ENCODE peak calls at places on chromosomes 2 and 18, in ten cellular contexts. A is iris pigment epithelial cell; W is activated naive CD4-positive, alpha-beta T cell treated with anti-CD3 and anti-CD28 coated beads, Interleukin-2, amount 50 U/mL, for 16 hours; X is NB4; F is colonic mucosa; C is activated T-cell treated with anti-CD3 and anti-CD28 coated beads, Interleukin-2, amount 50 U/mL, for 1 hour; D is activated CD8-positive, alpha-beta memory T cell treated with anti-CD3 and anti-CD28 coated beads for 24 hours; G is endothelial cell; J is Caco-2; I is Kasumi-1. O is an unnamed sample.

GRCh38 chr2:102442967-102443828 is 20.2 kb downstream of the IL18RAP start:
- DNase-seq in G (peak), X (peak), D (no peak), A (peak), I (peak), W (peak), F (peak), C (no peak), J (no peak), O (no peak)

GRCh38 chr2:42450136-42450535 is 43.6 kb downstream of the KCNG3 start:
- DNase-seq in X (no peak), W (no peak), I (no peak), F (no peak), C (no peak), G (no peak), D (no peak), J (no peak), A (peak), O (no peak)

GRCh38 chr2:154688373-154688772 is 10.1 kb upstream of the KCNJ3 start:
- DNase-seq in A (no peak), D (no peak), X (no peak), C (no peak), I (no peak), W (no peak), F (no peak), J (no peak), G (no peak), O (no peak)

GRCh38 chr18:79949571-79950439 is 1.6 kb downstream of the SLC66A2 start:
- DNase-seq in G (no peak), W (no peak), C (no peak), D (peak), A (no peak), X (peak), I (peak), F (peak), J (no peak), O (peak)

GRCh38 chr2:113962692-113963480 is 73.0 kb downstream of the ACTR3 start:
- DNase-seq in D (no peak), J (no peak), X (no peak), A (peak), F (no peak), C (no peak), G (no peak), I (no peak), W (no peak), O (no peak)

GRCh38 chr2:72893594-72894319 is 6.5 kb downstream of the SPR start:
- DNase-seq in D (no peak), C (peak), J (peak), G (peak), F (no peak), A (peak), W (peak), I (peak), X (peak), O (no peak)

GRCh38 chr2:85545780-85546240 is 6.8 kb downstream of the MAT2A start:
- DNase-seq in G (no peak), J (no peak), A (no peak), C (no peak), F (no peak), I (no peak), X (peak), D (no peak), W (no peak), O (no peak)

GRCh38 chr2:21664083-21664482 is 540.3 kb downstream of the TDRD15 start:
- DNase-seq in J (no peak), D (no peak), F (no peak), A (no peak), W (no peak), I (no peak), C (no peak), X (no peak), G (no peak), O (no peak)

GRCh38 chr2:207142461-207142860 is 23.3 kb downstream of the KLF7 start:
- DNase-seq in C (no peak), F (no peak), D (no peak), J (no peak), G (no peak), I (peak), X (peak), A (no peak), W (no peak), O (no peak)

GRCh38 chr2:8605350-8606065 is 76.3 kb upstream of the ID2 start:
- DNase-seq in F (no peak), A (peak), G (no peak), I (no peak), X (no peak), C (no peak), D (no peak), W (no peak), J (peak), O (no peak)

GRCh38 chr2:72148391-72148974 is 821 bp upstream of the CYP26B1 start:
- DNase-seq in A (no peak), J (no peak), F (no peak), X (peak), W (no peak), D (peak), G (no peak), C (no peak), I (peak), O (no peak)

GRCh38 chr2:162422894-162423293 is 79.0 kb downstream of the GCA start:
- DNase-seq in D (no peak), C (no peak), A (no peak), I (peak), W (no peak), J (no peak), G (no peak), X (no peak), F (no peak), O (no peak)

GRCh38 chr18:48356151-48356745 is 52.9 kb downstream of the ZBTB7C start:
- DNase-seq in I (no peak), X (no peak), G (no peak), A (no peak), C (no peak), F (no peak), W (no peak), D (peak), J (no peak), O (no peak)

GRCh38 chr2:100614455-100615000 is 51.7 kb downstream of the PDCL3 start:
- DNase-seq in W (no peak), C (no peak), G (no peak), A (no peak), D (no peak), X (no peak), F (no peak), I (no peak), J (no peak), O (no peak)

GRCh38 chr2:74924463-74925265 is 33.8 kb upstream of the POLE4 start:
- DNase-seq in F (no peak), A (no peak), I (no peak), X (no peak), D (no peak), C (no peak), W (no peak), J (no peak), G (no peak), O (no peak)

GRCh38 chr2:240586919-240587800 is 626 bp downstream of the CAPN10 start:
- DNase-seq in X (peak), W (peak), F (peak), J (no peak), D (peak), I (no peak), A (peak), C (peak), G (no peak), O (no peak)

GRCh38 chr2:128489580-128490273 is 171.1 kb upstream of the HS6ST1 start:
- DNase-seq in C (no peak), X (peak), F (no peak), A (peak), D (no peak), J (peak), W (no peak), I (peak), G (no peak), O (peak)

GRCh38 chr2:240599141-240599583 is 12.6 kb downstream of the CAPN10 start:
- DNase-seq in C (peak), J (peak), A (no peak), W (peak), X (no peak), G (no peak), D (no peak), F (no peak), I (no peak), O (no peak)

GRCh38 chr2:146324954-146325353 is 1519.9 kb upstream of the ACVR2A start:
- DNase-seq in I (no peak), A (peak), W (no peak), C (no peak), X (no peak), F (no peak), G (no peak), J (no peak), D (no peak), O (no peak)

GRCh38 chr2:236177967-236178909 is 10.1 kb upstream of the GBX2 start:
- DNase-seq in W (no peak), X (peak), C (peak), F (peak), J (peak), G (peak), A (peak), D (no peak), I (no peak), O (no peak)

GRCh38 chr2:20422679-20423271 is 24.1 kb upstream of the RHOB start:
- DNase-seq in G (no peak), W (no peak), X (peak), I (no peak), C (no peak), F (peak), D (peak), J (no peak), A (peak), O (peak)

GRCh38 chr2:211014376-211014775 is 458.0 kb downstream of the CPS1 start:
- DNase-seq in X (no peak), F (no peak), D (no peak), A (no peak), C (no peak), I (no peak), G (no peak), J (no peak), W (no peak), O (no peak)

GRCh38 chr18:44541159-44541558 is 139.5 kb upstream of the SETBP1 start:
- DNase-seq in I (no peak), G (no peak), D (no peak), C (no peak), W (no peak), F (no peak), X (no peak), J (no peak), A (no peak), O (no peak)

GRCh38 chr2:97957432-97958183 is 38.1 kb downstream of the TMEM131 start:
- DNase-seq in F (no peak), J (no peak), W (no peak), G (no peak), X (no peak), D (no peak), A (peak), I (no peak), C (no peak), O (no peak)

GRCh38 chr2:31475692-31476091 is 61.1 kb upstream of the XDH start:
- DNase-seq in F (no peak), W (no peak), D (no peak), G (no peak), A (peak), J (no peak), C (no peak), I (no peak), X (no peak), O (no peak)

GRCh38 chr18:8816805-8817204 is 111.4 kb downstream of the MTCL1 start:
- DNase-seq in X (peak), I (no peak), J (no peak), A (peak), G (no peak), C (no peak), F (no peak), W (no peak), D (no peak), O (no peak)

GRCh38 chr2:21836766-21837543 is 713.2 kb downstream of the TDRD15 start:
- DNase-seq in X (no peak), W (no peak), I (no peak), G (no peak), D (no peak), J (no peak), C (no peak), A (peak), F (no peak), O (no peak)

GRCh38 chr2:4420032-4420431 is 716.7 kb downstream of the DCDC2C start:
- DNase-seq in A (no peak), X (peak), W (no peak), I (no peak), G (no peak), D (no peak), J (no peak), F (no peak), C (no peak), O (no peak)

GRCh38 chr2:25417715-25418369 is 76.1 kb upstream of the DNMT3A start:
- DNase-seq in J (no peak), D (no peak), F (no peak), X (peak), C (no peak), A (no peak), W (no peak), I (no peak), G (no peak), O (no peak)

GRCh38 chr2:62309465-62310091 is 113.7 kb downstream of the B3GNT2 start:
- DNase-seq in X (peak), C (no peak), W (no peak), F (no peak), G (peak), A (no peak), I (peak), J (no peak), D (peak), O (no peak)

GRCh38 chr2:189574793-189575475 is 5.7 kb downstream of the SLC40A1 start:
- DNase-seq in A (no peak), W (no peak), I (no peak), G (no peak), C (no peak), X (no peak), J (no peak), F (no peak), D (no peak), O (no peak)

GRCh38 chr2:239113164-239113563 is 265.3 kb downstream of the TWIST2 start:
- DNase-seq in G (no peak), W (no peak), C (no peak), J (no peak), D (no peak), I (peak), A (peak), X (peak), F (peak), O (no peak)

GRCh38 chr2:198220727-198221337 is 416.4 kb downstream of the PLCL1 start:
- DNase-seq in C (no peak), J (no peak), X (no peak), D (no peak), G (no peak), I (no peak), A (no peak), W (no peak), F (no peak), O (no peak)

GRCh38 chr2:146874260-146874658 is 970.6 kb upstream of the ACVR2A start:
- DNase-seq in G (peak), A (peak), C (no peak), J (no peak), X (peak), D (no peak), W (no peak), I (peak), F (no peak), O (peak)

O was measured in ureter.